ENCODE peak calls at places on chromosomes 7 and 10, in five cellular contexts. One of them, this sample, is unnamed.

GRCh38 chr7:142440219-142441073 is 182.6 kb upstream of the PRSS58 start:
- DNase-seq in tibial artery: no peak
- DNase-seq in neural crest cell: no peak
- DNase-seq in endothelial cell: no peak
- DNase-seq in psoas muscle: no peak
- DNase-seq in this sample: peak

GRCh38 chr10:52314822-52315552 is 906 bp downstream of the DKK1 start:
- DNase-seq in tibial artery: no peak
- DNase-seq in endothelial cell: peak
- DNase-seq in neural crest cell: no peak
- DNase-seq in psoas muscle: no peak
- DNase-seq in this sample: peak

GRCh38 chr10:58217612-58218011 is 50.1 kb downstream of the IPMK start:
- DNase-seq in endothelial cell: no peak
- DNase-seq in neural crest cell: no peak
- DNase-seq in tibial artery: no peak
- DNase-seq in psoas muscle: no peak
- DNase-seq in this sample: no peak

GRCh38 chr10:19250542-19250941 is 201.9 kb downstream of the MALRD1 start:
- DNase-seq in endothelial cell: no peak
- DNase-seq in tibial artery: no peak
- DNase-seq in neural crest cell: no peak
- DNase-seq in psoas muscle: no peak
- DNase-seq in this sample: no peak

GRCh38 chr7:130803127-130803526 is 69.1 kb upstream of the KLF14 start:
- DNase-seq in psoas muscle: no peak
- DNase-seq in tibial artery: no peak
- DNase-seq in neural crest cell: no peak
- DNase-seq in endothelial cell: no peak
- DNase-seq in this sample: no peak

GRCh38 chr7:50856821-50857220 is 74.1 kb upstream of the GRB10 start:
- DNase-seq in tibial artery: no peak
- DNase-seq in neural crest cell: no peak
- DNase-seq in endothelial cell: no peak
- DNase-seq in psoas muscle: no peak
- DNase-seq in this sample: no peak

GRCh38 chr7:74507538-74508319 is 54.0 kb downstream of the GTF2IRD1 start:
- DNase-seq in tibial artery: no peak
- DNase-seq in psoas muscle: no peak
- DNase-seq in neural crest cell: no peak
- DNase-seq in endothelial cell: no peak
- DNase-seq in this sample: no peak

GRCh38 chr7:100863406-100863950 is 3.7 kb upstream of the TRIP6 start:
- DNase-seq in psoas muscle: peak
- DNase-seq in neural crest cell: no peak
- DNase-seq in endothelial cell: no peak
- DNase-seq in tibial artery: no peak
- DNase-seq in this sample: no peak

GRCh38 chr10:7945025-7945424 is 109.5 kb upstream of the GATA3 start:
- DNase-seq in endothelial cell: no peak
- DNase-seq in psoas muscle: no peak
- DNase-seq in tibial artery: no peak
- DNase-seq in neural crest cell: no peak
- DNase-seq in this sample: no peak

GRCh38 chr7:140230517-140230861 is 53.7 kb upstream of the KDM7A start:
- DNase-seq in neural crest cell: no peak
- DNase-seq in endothelial cell: no peak
- DNase-seq in psoas muscle: peak
- DNase-seq in tibial artery: no peak
- DNase-seq in this sample: peak

GRCh38 chr10:106355450-106355849 is 809.1 kb downstream of the SORCS1 start:
- DNase-seq in psoas muscle: no peak
- DNase-seq in neural crest cell: no peak
- DNase-seq in endothelial cell: peak
- DNase-seq in tibial artery: no peak
- DNase-seq in this sample: no peak

GRCh38 chr10:86944471-86944870 is 12.9 kb downstream of the MMRN2 start:
- DNase-seq in psoas muscle: no peak
- DNase-seq in neural crest cell: no peak
- DNase-seq in tibial artery: no peak
- DNase-seq in endothelial cell: no peak
- DNase-seq in this sample: no peak

GRCh38 chr7:5452937-5453540 is 29.4 kb upstream of the TNRC18 start:
- DNase-seq in endothelial cell: no peak
- DNase-seq in neural crest cell: no peak
- DNase-seq in psoas muscle: no peak
- DNase-seq in tibial artery: no peak
- DNase-seq in this sample: peak

GRCh38 chr10:12445701-12446334 is 96.5 kb downstream of the CAMK1D start:
- DNase-seq in psoas muscle: no peak
- DNase-seq in endothelial cell: no peak
- DNase-seq in tibial artery: no peak
- DNase-seq in neural crest cell: no peak
- DNase-seq in this sample: no peak

GRCh38 chr7:82128546-82128945 is 315.0 kb downstream of the CACNA2D1 start:
- DNase-seq in neural crest cell: no peak
- DNase-seq in psoas muscle: no peak
- DNase-seq in tibial artery: no peak
- DNase-seq in endothelial cell: no peak
- DNase-seq in this sample: no peak

GRCh38 chr7:128322040-128322643 is 21.6 kb downstream of the RBM28 start:
- DNase-seq in endothelial cell: no peak
- DNase-seq in neural crest cell: no peak
- DNase-seq in tibial artery: no peak
- DNase-seq in psoas muscle: no peak
- DNase-seq in this sample: peak

GRCh38 chr7:30775992-30776391 is 4.8 kb downstream of the MINDY4 start:
- DNase-seq in psoas muscle: no peak
- DNase-seq in tibial artery: no peak
- DNase-seq in neural crest cell: no peak
- DNase-seq in endothelial cell: no peak
- DNase-seq in this sample: no peak

GRCh38 chr10:123995461-123996131 is 97.8 kb downstream of the CHST15 start:
- DNase-seq in endothelial cell: peak
- DNase-seq in psoas muscle: peak
- DNase-seq in tibial artery: peak
- DNase-seq in neural crest cell: peak
- DNase-seq in this sample: peak

GRCh38 chr7:39838326-39838725 is 111.7 kb upstream of the CDK13 start:
- DNase-seq in psoas muscle: no peak
- DNase-seq in neural crest cell: no peak
- DNase-seq in tibial artery: no peak
- DNase-seq in endothelial cell: no peak
- DNase-seq in this sample: peak

GRCh38 chr7:91047636-91048035 is 216.6 kb upstream of the FZD1 start:
- DNase-seq in psoas muscle: no peak
- DNase-seq in tibial artery: no peak
- DNase-seq in neural crest cell: no peak
- DNase-seq in endothelial cell: no peak
- DNase-seq in this sample: no peak

GRCh38 chr7:91043924-91044660 is 220.1 kb upstream of the FZD1 start:
- DNase-seq in neural crest cell: no peak
- DNase-seq in tibial artery: no peak
- DNase-seq in psoas muscle: no peak
- DNase-seq in endothelial cell: no peak
- DNase-seq in this sample: no peak

GRCh38 chr7:91045626-91046025 is 218.6 kb upstream of the FZD1 start:
- DNase-seq in endothelial cell: no peak
- DNase-seq in tibial artery: no peak
- DNase-seq in neural crest cell: no peak
- DNase-seq in psoas muscle: no peak
- DNase-seq in this sample: no peak

GRCh38 chr7:91043181-91043580 is 221.1 kb upstream of the FZD1 start:
- DNase-seq in psoas muscle: no peak
- DNase-seq in endothelial cell: no peak
- DNase-seq in tibial artery: no peak
- DNase-seq in neural crest cell: no peak
- DNase-seq in this sample: no peak

DNA sequence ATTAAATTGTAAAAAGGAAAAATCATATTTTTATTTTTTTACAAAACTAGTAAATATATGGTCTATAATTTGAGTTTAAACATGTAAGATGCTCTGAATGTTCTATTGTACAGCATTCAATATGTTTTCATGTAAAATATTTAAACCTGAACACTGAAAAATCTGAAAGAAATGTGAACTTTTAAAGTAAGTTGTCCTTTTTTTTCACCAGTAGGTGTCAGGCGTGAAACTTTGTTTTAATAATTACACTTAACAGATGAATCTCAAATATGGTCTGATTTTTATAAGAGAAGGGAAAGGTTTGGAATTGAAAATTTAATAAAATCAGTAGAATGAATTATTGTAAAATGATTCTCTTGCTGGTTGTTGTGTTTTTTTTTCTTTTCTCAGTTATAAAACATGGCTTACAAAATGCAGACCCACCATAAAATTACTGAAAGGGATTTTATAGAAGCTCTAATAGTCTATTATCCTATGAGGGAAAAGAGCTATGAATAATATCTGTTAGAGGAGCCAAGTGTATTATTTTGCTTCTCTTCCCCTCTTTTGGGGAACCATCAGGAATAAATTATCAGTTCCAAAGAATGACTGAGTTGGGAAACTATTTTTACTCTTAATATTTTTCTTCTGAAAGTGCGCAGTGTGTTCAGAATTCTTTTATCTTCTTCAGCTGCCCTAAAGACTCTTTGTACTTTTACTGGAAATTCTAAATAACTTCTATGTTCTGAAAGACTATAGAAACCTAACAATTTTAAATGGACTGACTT is 217.7 kb upstream of the FZD1 start:
- DNase-seq in endothelial cell: no peak
- DNase-seq in tibial artery: no peak
- DNase-seq in neural crest cell: no peak
- DNase-seq in psoas muscle: no peak
- DNase-seq in this sample: no peak
- TF ChIP-seq CTCF in endothelial cell: peak
- TF ChIP-seq CTCF in tibial artery: peak
- TF ChIP-seq CTCF in neural crest cell: peak
- TF ChIP-seq CTCF in psoas muscle: peak
- TF ChIP-seq CTCF in this sample: no peak

GRCh38 chr7:108222236-108222892 is 92.2 kb upstream of the LAMB4 start:
- DNase-seq in psoas muscle: no peak
- DNase-seq in tibial artery: no peak
- DNase-seq in neural crest cell: no peak
- DNase-seq in endothelial cell: no peak
- DNase-seq in this sample: no peak
- TF ChIP-seq CTCF in psoas muscle: no peak
- TF ChIP-seq CTCF in tibial artery: no peak
- TF ChIP-seq CTCF in neural crest cell: no peak
- TF ChIP-seq CTCF in endothelial cell: no peak
- TF ChIP-seq CTCF in this sample: no peak

GRCh38 chr7:106394526-106394925 is 109.7 kb upstream of the NAMPT start:
- DNase-seq in endothelial cell: no peak
- DNase-seq in neural crest cell: no peak
- DNase-seq in psoas muscle: no peak
- DNase-seq in tibial artery: no peak
- DNase-seq in this sample: no peak

GRCh38 chr7:106397994-106398393 is 113.2 kb upstream of the NAMPT start:
- DNase-seq in psoas muscle: no peak
- DNase-seq in endothelial cell: no peak
- DNase-seq in tibial artery: no peak
- DNase-seq in neural crest cell: no peak
- DNase-seq in this sample: no peak

GRCh38 chr7:106392144-106392543 is 107.4 kb upstream of the NAMPT start:
- DNase-seq in psoas muscle: no peak
- DNase-seq in neural crest cell: no peak
- DNase-seq in endothelial cell: no peak
- DNase-seq in tibial artery: no peak
- DNase-seq in this sample: no peak

GRCh38 chr7:106392565-106392964 is 107.8 kb upstream of the NAMPT start:
- DNase-seq in psoas muscle: no peak
- DNase-seq in tibial artery: no peak
- DNase-seq in neural crest cell: no peak
- DNase-seq in endothelial cell: no peak
- DNase-seq in this sample: no peak

DNA sequence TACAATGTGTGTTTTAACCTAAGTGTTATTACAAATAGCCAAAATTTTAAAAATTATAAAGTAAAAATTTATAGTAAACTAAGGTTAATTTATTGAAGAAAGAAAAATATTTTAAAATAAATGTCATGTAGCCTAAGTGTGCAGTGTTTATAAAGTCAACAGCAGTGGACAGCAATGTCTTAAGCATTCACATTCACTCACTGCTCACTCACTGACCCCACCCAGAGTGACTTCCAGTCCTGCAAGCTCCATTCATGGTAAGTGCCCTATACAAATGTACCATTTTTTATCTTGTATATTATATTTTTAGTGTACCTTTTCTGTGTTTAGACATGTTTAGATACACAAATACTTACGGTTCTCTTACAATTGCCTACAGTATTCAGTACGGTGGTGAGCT is 108.8 kb upstream of the NAMPT start:
- DNase-seq in psoas muscle: no peak
- DNase-seq in neural crest cell: no peak
- DNase-seq in endothelial cell: no peak
- DNase-seq in tibial artery: no peak
- DNase-seq in this sample: no peak
- TF ChIP-seq CTCF in psoas muscle: no peak
- TF ChIP-seq CTCF in neural crest cell: no peak
- TF ChIP-seq CTCF in endothelial cell: no peak
- TF ChIP-seq CTCF in tibial artery: no peak
- TF ChIP-seq CTCF in this sample: no peak

GRCh38 chr7:147428075-147428474 is 1162.5 kb upstream of the C7orf33 start:
- DNase-seq in neural crest cell: no peak
- DNase-seq in psoas muscle: no peak
- DNase-seq in endothelial cell: no peak
- DNase-seq in tibial artery: no peak
- DNase-seq in this sample: no peak

GRCh38 chr7:147436718-147437117 is 1153.8 kb upstream of the C7orf33 start:
- DNase-seq in psoas muscle: no peak
- DNase-seq in endothelial cell: no peak
- DNase-seq in neural crest cell: no peak
- DNase-seq in tibial artery: no peak
- DNase-seq in this sample: no peak

DNA sequence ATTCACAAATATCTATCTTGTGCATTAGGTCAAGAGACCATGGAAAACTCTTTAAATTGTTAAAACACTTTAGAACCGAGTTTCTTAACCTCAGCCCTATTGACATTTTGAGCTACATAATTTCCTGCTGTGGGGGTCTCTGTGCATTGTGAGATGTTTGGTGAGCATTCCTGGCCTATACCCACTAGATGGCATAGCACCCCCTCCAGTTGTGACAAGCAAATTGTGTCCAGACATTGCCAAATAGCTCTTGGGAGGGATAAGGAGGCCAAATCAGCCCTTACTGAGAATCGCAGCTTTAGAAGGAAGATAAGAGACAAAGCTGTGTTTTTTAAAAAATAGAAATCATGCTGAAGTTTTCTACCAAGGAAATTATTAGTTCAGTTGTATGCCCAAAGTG is 1158.5 kb upstream of the C7orf33 start:
- DNase-seq in psoas muscle: no peak
- DNase-seq in endothelial cell: peak
- DNase-seq in tibial artery: no peak
- DNase-seq in neural crest cell: no peak
- DNase-seq in this sample: no peak
- TF ChIP-seq CTCF in psoas muscle: no peak
- TF ChIP-seq CTCF in endothelial cell: no peak
- TF ChIP-seq CTCF in tibial artery: no peak
- TF ChIP-seq CTCF in neural crest cell: peak
- TF ChIP-seq CTCF in this sample: no peak

This sample was measured in Calu3.